ENCODE peak calls at places on chromosomes 3 and 15, in five cellular contexts. A, J, E, I and N are unnamed samples.

GRCh38 chr3:14786369-14786768 is 32.4 kb upstream of the FGD5 start:
- DNase-seq in A (no peak), E (no peak), I (no peak), J (no peak), N (no peak)

GRCh38 chr3:163056874-163057497 is 1560.4 kb downstream of the OTOL1 start:
- DNase-seq in E (peak; percentile 35), J (no peak), I (no peak), A (no peak), N (peak; percentile 50)

GRCh38 chr15:98799991-98800390 is 151.7 kb downstream of the IGF1R start:
- DNase-seq in A (no peak), J (no peak), I (no peak), E (no peak), N (peak; percentile 25)

GRCh38 chr3:194487289-194488006 is 646 bp upstream of the ATP13A3 start:
- DNase-seq in E (peak; percentile 48), I (peak; percentile 32), J (peak; percentile 65), A (peak; percentile 72), N (peak; percentile 60)

GRCh38 chr3:58492385-58492970 is 582 bp downstream of the KCTD6 start:
- DNase-seq in A (no peak), I (no peak), J (no peak), E (no peak), N (peak; percentile 36)

GRCh38 chr15:92271179-92271578 is 122.5 kb upstream of the ST8SIA2 start:
- DNase-seq in I (no peak), A (no peak), E (no peak), J (no peak), N (no peak)

GRCh38 chr3:195035345-195036202 is 235.4 kb downstream of the XXYLT1 start:
- DNase-seq in J (peak; percentile 43), I (no peak), A (peak; percentile 30), E (no peak), N (no peak)

GRCh38 chr3:54900954-54901591 is 26.8 kb downstream of the LRTM1 start:
- DNase-seq in J (no peak), E (no peak), A (no peak), I (peak; percentile 23), N (no peak)

GRCh38 chr3:176958560-176958959 is 238.7 kb downstream of the TBL1XR1 start:
- DNase-seq in E (no peak), I (no peak), J (no peak), A (no peak), N (no peak)

GRCh38 chr15:37872661-37873060 is 61.8 kb upstream of the TMCO5A start:
- DNase-seq in I (no peak), E (no peak), J (no peak), A (no peak), N (no peak)

GRCh38 chr15:65038838-65039237 is 6.3 kb upstream of the SLC51B start:
- DNase-seq in I (no peak), E (no peak), A (no peak), J (no peak), N (no peak)

GRCh38 chr3:52055537-52056351 is 627 bp downstream of the DUSP7 start:
- DNase-seq in E (peak; percentile 49), I (peak; percentile 53), A (no peak), J (peak; percentile 68), N (peak; percentile 36)

GRCh38 chr3:167350245-167350862 is 29.7 kb downstream of the ZBBX start:
- DNase-seq in I (no peak), A (no peak), J (no peak), E (no peak), N (no peak)

GRCh38 chr3:113557374-113557773 is 25.0 kb downstream of the SIDT1 start:
- DNase-seq in A (no peak), J (no peak), E (no peak), I (no peak), N (no peak)

GRCh38 chr3:120506076-120506827 is 55.5 kb upstream of the FSTL1 start:
- DNase-seq in I (no peak), E (no peak), A (no peak), J (no peak), N (no peak)

GRCh38 chr15:70440416-70441138 is 322.8 kb downstream of the UACA start:
- DNase-seq in A (no peak), I (no peak), E (no peak), J (peak; percentile 31), N (no peak)

GRCh38 chr3:177554900-177555759 is 357.8 kb upstream of the TBL1XR1 start:
- DNase-seq in J (no peak), I (peak; percentile 22), E (no peak), A (peak; percentile 54), N (peak; percentile 34)

GRCh38 chr3:143754090-143754489 is 94.2 kb downstream of the SLC9A9 start:
- DNase-seq in I (no peak), J (no peak), A (no peak), E (no peak), N (no peak)

GRCh38 chr15:69321041-69321554 is 22.4 kb downstream of the PAQR5 start:
- DNase-seq in E (no peak), J (no peak), A (no peak), I (no peak), N (peak; percentile 63)

GRCh38 chr3:182964179-182964578 is 16.2 kb downstream of the DCUN1D1 start:
- DNase-seq in J (no peak), I (no peak), E (no peak), A (no peak), N (no peak)

GRCh38 chr3:45692866-45693265 is 3.7 kb downstream of the SACM1L start:
- DNase-seq in E (no peak), J (no peak), A (no peak), I (no peak), N (no peak)

GRCh38 chr15:63973212-63974009 is 72.9 kb downstream of the DAPK2 start:
- DNase-seq in E (no peak), A (no peak), J (no peak), I (no peak), N (peak; percentile 21)

GRCh38 chr3:45137656-45138181 is 8.5 kb downstream of the CDCP1 start:
- DNase-seq in J (no peak), A (no peak), E (no peak), I (no peak), N (no peak)

GRCh38 chr3:151925876-151926275 is 52.4 kb downstream of the SUCNR1 start:
- DNase-seq in A (no peak), I (no peak), E (no peak), J (no peak), N (no peak)

GRCh38 chr3:157531301-157531660 is 28.1 kb upstream of the VEPH1 start:
- DNase-seq in A (no peak), J (no peak), I (no peak), E (no peak), N (no peak)

GRCh38 chr3:27714101-27714526 is 8.0 kb downstream of the EOMES start:
- DNase-seq in I (no peak), A (no peak), E (no peak), J (no peak), N (no peak)

GRCh38 chr3:8990266-8991215 is 27.3 kb upstream of the RAD18 start:
- DNase-seq in E (no peak), A (peak; percentile 57), J (no peak), I (no peak), N (no peak)

GRCh38 chr15:48419896-48420295 is 88.7 kb downstream of the DUT start:
- DNase-seq in A (no peak), J (no peak), E (no peak), I (no peak), N (no peak)

GRCh38 chr15:48423342-48423741 is 92.1 kb downstream of the DUT start:
- DNase-seq in I (no peak), E (no peak), J (no peak), A (no peak), N (no peak)

GRCh38 chr15:48421362-48421761 is 90.1 kb downstream of the DUT start:
- DNase-seq in E (no peak), A (no peak), I (no peak), J (no peak), N (no peak)

GRCh38 chr15:48424076-48424475 is 92.8 kb downstream of the DUT start:
- DNase-seq in J (no peak), I (no peak), A (no peak), E (no peak), N (no peak)

DNA sequence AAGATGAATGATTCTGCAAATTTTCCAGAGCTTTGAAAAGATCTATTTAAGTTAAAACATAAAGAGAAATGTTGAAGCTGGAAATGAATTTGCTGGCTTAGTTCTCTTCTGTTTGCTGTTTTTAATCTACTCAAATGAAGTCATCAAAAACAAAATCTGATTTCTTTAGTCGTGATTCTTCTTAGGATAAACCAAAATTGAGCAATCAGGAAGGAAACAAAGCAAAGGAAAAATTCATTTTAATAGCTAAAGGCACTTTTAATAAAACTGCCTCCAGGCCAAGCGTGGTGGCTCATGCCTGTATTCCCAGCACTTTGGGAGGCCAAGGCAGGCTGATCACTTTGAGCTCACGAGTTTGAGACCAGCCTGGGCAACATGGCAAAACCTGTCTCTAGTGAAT is 91.2 kb downstream of the DUT start:
- DNase-seq in I (no peak), E (no peak), J (no peak), A (no peak), N (no peak)
- H3K4me1 ChIP-seq in I (peaks cover 17% of the 10 kb centered on the region), E (peaks cover 12% of the 10 kb centered on the region), J (no peaks in the 10 kb centered on the region), A (no peaks in the 10 kb centered on the region), N (no peaks in the 10 kb centered on the region)

GRCh38 chr15:81506936-81507335 is 132.9 kb upstream of the TMC3 start:
- DNase-seq in A (no peak), E (no peak), J (no peak), I (no peak), N (no peak)

GRCh38 chr15:81506071-81506470 is 132.1 kb upstream of the TMC3 start:
- DNase-seq in A (no peak), I (no peak), J (no peak), E (no peak), N (no peak)

GRCh38 chr15:81507831-81508230 is 133.8 kb upstream of the TMC3 start:
- DNase-seq in E (no peak), A (no peak), I (no peak), J (no peak), N (no peak)

GRCh38 chr15:81502436-81502835 is 128.4 kb upstream of the TMC3 start:
- DNase-seq in J (no peak), I (no peak), A (no peak), E (no peak), N (no peak)

DNA sequence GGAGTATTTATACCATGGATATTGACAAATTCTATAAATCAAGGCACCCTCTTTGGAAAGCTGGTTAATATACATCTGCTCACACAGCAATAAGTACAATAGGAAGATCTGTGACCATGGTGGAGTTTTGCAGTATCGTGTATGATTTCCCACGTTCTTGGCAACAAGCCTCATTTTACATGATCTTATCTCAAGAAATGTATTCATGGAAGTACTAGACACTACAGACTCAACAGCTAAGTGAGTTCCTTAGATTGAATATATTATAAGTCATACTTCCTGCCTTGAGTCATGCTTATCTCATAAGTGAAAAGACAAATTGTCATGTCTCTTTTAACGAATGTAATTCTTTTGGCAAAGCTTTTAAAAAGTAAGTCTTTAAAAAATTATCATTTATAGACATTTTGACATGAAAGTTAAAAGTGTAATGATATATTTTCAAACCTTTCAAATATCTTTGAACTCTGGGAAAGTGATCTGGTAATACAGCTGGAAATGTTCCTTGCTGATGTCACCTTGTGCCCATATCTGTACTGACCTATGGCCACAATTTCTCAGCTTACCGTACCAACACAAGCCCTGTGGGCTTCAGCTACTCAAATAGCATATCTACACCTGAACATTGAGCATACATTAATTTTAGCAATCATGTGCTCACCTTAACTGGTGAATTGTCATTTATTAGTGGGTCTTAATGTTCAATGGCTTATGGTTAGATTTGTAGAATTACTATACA is 130.3 kb upstream of the TMC3 start:
- DNase-seq in A (no peak), I (no peak), E (no peak), J (no peak), N (no peak)
- H3K27ac ChIP-seq in A (no peak overlapping the region), I (no peak overlapping the region), E (no peak overlapping the region), J (no peak overlapping the region), N (no peak overlapping the region)

GRCh38 chr15:89105147-89105546 is 16.9 kb downstream of the ABHD2 start:
- DNase-seq in E (no peak), J (no peak), A (no peak), I (no peak), N (no peak)
- H3K4me1 ChIP-seq in E (peaks cover 93% of the 10 kb centered on the region), J (no peaks in the 10 kb centered on the region), A (peaks cover 29% of the 10 kb centered on the region), I (peaks cover 100% of the 10 kb centered on the region), N (no peaks in the 10 kb centered on the region)

GRCh38 chr3:16697437-16698258 is 92.4 kb upstream of the DAZL start:
- DNase-seq in E (no peak), J (no peak), I (no peak), A (no peak), N (no peak)
- H3K27ac ChIP-seq in E (no peak overlapping the region), J (no peak overlapping the region), I (no peak overlapping the region), A (no peak overlapping the region), N (no peak overlapping the region)